ENCODE peak calls at places on chromosomes 6 and 20, in seven cellular contexts. M is SJSA1; A is esophagus squamous epithelium; K is adrenal gland; J is colonic mucosa; Q is CD4-positive, alpha-beta memory T cell; S is keratinocyte. P is an unnamed sample. For H3K36me3, the result is how much of the 10 kb centered on the place peaks cover.

GRCh38 chr20:51803157-51803854 is 985 bp upstream of the SALL4 start:
- DNase-seq in S (no peak), M (no peak), Q (no peak), K (no peak), J (no peak), A (no peak), P (no peak)

GRCh38 chr6:162922816-162923215 is 195.0 kb downstream of the PACRG start:
- DNase-seq in J (no peak), Q (no peak), K (no peak), A (no peak), S (no peak), M (no peak), P (no peak)

GRCh38 chr6:126147416-126147815 is 161.1 kb downstream of the TRMT11 start:
- DNase-seq in Q (no peak), M (no peak), K (no peak), A (no peak), S (no peak), J (no peak), P (no peak)

GRCh38 chr6:81977488-81977887 is 225.0 kb upstream of the TENT5A start:
- DNase-seq in J (no peak), Q (no peak), S (no peak), A (no peak), K (no peak), M (peak), P (no peak)

GRCh38 chr6:107661291-107661690 is 162.8 kb downstream of the SCML4 start:
- DNase-seq in Q (no peak), M (no peak), A (no peak), K (peak), J (no peak), S (no peak), P (no peak)

GRCh38 chr6:133392015-133392414 is 150.9 kb downstream of the EYA4 start:
- DNase-seq in Q (no peak), J (no peak), K (no peak), A (no peak), S (no peak), M (no peak), P (no peak)

GRCh38 chr20:10332656-10333421 is 101.2 kb downstream of the MKKS start:
- DNase-seq in K (peak), M (no peak), J (no peak), S (no peak), Q (no peak), A (no peak), P (no peak)

GRCh38 chr6:107784669-107785068 is 39.4 kb downstream of the SCML4 start:
- DNase-seq in A (no peak), J (no peak), S (no peak), M (no peak), K (peak), Q (no peak), P (no peak)

GRCh38 chr6:87907521-87907920 is 140.1 kb upstream of the SPACA1 start:
- DNase-seq in S (no peak), J (no peak), A (no peak), K (no peak), M (peak), Q (no peak), P (no peak)

GRCh38 chr6:129104131-129104530 is 221.2 kb downstream of the LAMA2 start:
- DNase-seq in S (peak), A (no peak), M (peak), J (no peak), K (no peak), Q (no peak), P (no peak)

GRCh38 chr20:23361108-23361650 is 803 bp upstream of the GZF1 start:
- DNase-seq in M (no peak), K (peak), S (no peak), J (peak), A (no peak), Q (no peak), P (peak)

GRCh38 chr20:16803965-16804792 is 56.0 kb downstream of the OTOR start:
- DNase-seq in Q (peak), J (peak), S (no peak), K (peak), A (no peak), M (peak), P (peak)

GRCh38 chr6:111586554-111586953 is 19.1 kb downstream of the TRAF3IP2 start:
- DNase-seq in A (no peak), Q (peak), M (no peak), K (no peak), J (no peak), S (no peak), P (no peak)

GRCh38 chr20:45991616-45992015 is 17.1 kb upstream of the MMP9 start:
- DNase-seq in M (no peak), K (no peak), S (no peak), J (no peak), Q (no peak), A (no peak), P (no peak)

GRCh38 chr6:148824291-148824690 is 77.5 kb downstream of the UST start:
- DNase-seq in J (no peak), K (no peak), A (no peak), Q (no peak), M (no peak), S (no peak), P (no peak)

GRCh38 chr6:150599199-150600002 is at the start of gene PLEKHG1:
- DNase-seq in J (peak), M (peak), K (peak), S (no peak), Q (peak), A (no peak), P (peak)

GRCh38 chr6:624979-625378 is 31.9 kb downstream of the HUS1B start:
- DNase-seq in M (peak), S (no peak), J (no peak), A (no peak), K (no peak), Q (no peak), P (no peak)

GRCh38 chr6:159084493-159085091 is 39.8 kb upstream of the TAGAP start:
- DNase-seq in J (no peak), S (no peak), A (no peak), Q (no peak), M (peak), K (no peak), P (no peak)

GRCh38 chr6:81693212-81693611 is 59.3 kb downstream of the TENT5A start:
- DNase-seq in Q (no peak), J (no peak), S (no peak), K (no peak), M (no peak), A (no peak), P (no peak)

GRCh38 chr6:168377856-168378832 is 58.6 kb upstream of the DACT2 start:
- DNase-seq in S (no peak), M (no peak), K (no peak), A (no peak), J (no peak), Q (no peak), P (no peak)

GRCh38 chr20:61965606-61966491 is 99.8 kb downstream of the TAF4 start:
- DNase-seq in M (no peak), K (no peak), Q (no peak), S (no peak), J (no peak), A (no peak), P (peak)

GRCh38 chr6:167580512-167580911 is 246.2 kb upstream of the AFDN start:
- DNase-seq in A (no peak), Q (no peak), J (no peak), S (no peak), M (peak), K (no peak), P (no peak)

GRCh38 chr20:32333988-32334885 is 23.9 kb upstream of the ASXL1 start:
- DNase-seq in K (peak), M (no peak), Q (peak), J (peak), A (no peak), S (no peak), P (peak)

GRCh38 chr6:154874684-154875594 is 120.2 kb upstream of the TIAM2 start:
- DNase-seq in Q (no peak), S (no peak), M (no peak), K (peak), J (no peak), A (no peak), P (no peak)

GRCh38 chr6:136767583-136768307 is 24.5 kb downstream of the MAP3K5 start:
- DNase-seq in S (no peak), M (no peak), J (no peak), A (no peak), Q (no peak), K (no peak), P (no peak)

GRCh38 chr6:121418346-121418745 is 17.1 kb upstream of the GJA1 start:
- DNase-seq in S (no peak), M (no peak), A (no peak), J (no peak), K (no peak), Q (no peak), P (no peak)

GRCh38 chr6:91486200-91486599 is 899.3 kb upstream of the MAP3K7 start:
- DNase-seq in M (no peak), Q (no peak), K (no peak), J (no peak), A (no peak), S (no peak), P (no peak)

GRCh38 chr6:114284281-114284680 is 58.5 kb downstream of the HS3ST5 start:
- DNase-seq in Q (no peak), J (no peak), K (no peak), A (no peak), M (no peak), S (no peak), P (no peak)

GRCh38 chr20:44548171-44548678 is 26.4 kb upstream of the SERINC3 start:
- DNase-seq in J (peak), M (peak), A (no peak), K (no peak), S (no peak), Q (no peak), P (no peak)

GRCh38 chr20:44552568-44552949 is 29.8 kb upstream of the PKIG start:
- DNase-seq in J (peak), A (no peak), S (no peak), Q (no peak), M (no peak), K (no peak), P (no peak)

GRCh38 chr20:44552039-44552438 is 30.2 kb upstream of the SERINC3 start:
- DNase-seq in J (peak), Q (no peak), A (no peak), M (no peak), S (no peak), K (no peak), P (no peak)

GRCh38 chr20:44549123-44549522 is 27.3 kb upstream of the SERINC3 start:
- DNase-seq in K (no peak), J (no peak), M (no peak), Q (no peak), S (no peak), A (no peak), P (no peak)

GRCh38 chr20:44552950-44553908 is 29.1 kb upstream of the PKIG start:
- DNase-seq in S (no peak), M (peak), A (no peak), J (peak), K (no peak), Q (no peak), P (no peak)
- H3K27ac ChIP-seq in S (no peak), M (peak), A (peak), J (peak), K (peak), Q (no peak), P (no peak)

GRCh38 chr6:127305741-127306140 is 37.7 kb downstream of the ECHDC1 start:
- DNase-seq in A (no peak), M (no peak), J (no peak), S (no peak), K (no peak), Q (no peak), P (no peak)
- H3K36me3 ChIP-seq in A (under half), M (under half), J (under half), S (under half), K (under half), Q (under half), P (under half)

GRCh38 chr6:68040312-68040778 is 594.7 kb upstream of the ADGRB3 start:
- DNase-seq in K (no peak), A (no peak), J (no peak), S (no peak), M (no peak), Q (no peak), P (peak)
- H3K27ac ChIP-seq in K (no peak), A (no peak), J (no peak), S (no peak), M (no peak), Q (no peak), P (no peak)

GRCh38 chr6:101069191-101069795 is 188.2 kb upstream of the ASCC3 start:
- DNase-seq in A (no peak), S (no peak), J (no peak), Q (no peak), K (no peak), M (no peak), P (no peak)
- H3K36me3 ChIP-seq in A (under half), S (under half), J (under half), Q (under half), K (under half), M (under half), P (under half)